ENCODE peak calls at places on chromosomes 16 and 17, in eight cellular contexts. A, X, V, Q, R, E, W and D are unnamed samples. For H3K4me1, the result is how much of the 10 kb centered on the place peaks cover.

GRCh38 chr16:78437352-78437968 is 338.0 kb downstream of the WWOX start:
- DNase-seq in A (no peak), X (no peak), V (no peak), Q (no peak), R (peak), E (no peak), W (no peak), D (no peak)

GRCh38 chr17:27506348-27507218 is 50.3 kb downstream of the KSR1 start:
- DNase-seq in A (no peak), X (peak), V (no peak), Q (no peak), R (peak), E (no peak), W (no peak), D (no peak)

GRCh38 chr16:72198021-72198420 is 26.1 kb upstream of the PMFBP1 start:
- DNase-seq in A (no peak), X (no peak), V (no peak), Q (no peak), R (no peak), E (no peak), W (no peak), D (no peak)

GRCh38 chr16:46736695-46737094 is 11.4 kb downstream of the MYLK3 start:
- DNase-seq in A (no peak), X (no peak), V (no peak), Q (no peak), R (peak), E (no peak), W (no peak), D (peak)

GRCh38 chr17:54882371-54882770 is 18.3 kb upstream of the TOM1L1 start:
- DNase-seq in A (no peak), X (no peak), V (no peak), Q (no peak), R (no peak), E (no peak), W (no peak), D (no peak)

GRCh38 chr17:55825213-55825612 is 74.4 kb downstream of the PCTP start:
- DNase-seq in A (no peak), X (no peak), V (no peak), Q (no peak), R (no peak), E (no peak), W (no peak), D (no peak)

GRCh38 chr16:23729503-23730424 is 16.7 kb upstream of the ERN2 start:
- DNase-seq in A (no peak), X (peak), V (no peak), Q (no peak), R (peak), E (no peak), W (no peak), D (no peak)

GRCh38 chr17:30173649-30174048 is 57.0 kb downstream of the NSRP1 start:
- DNase-seq in A (no peak), X (no peak), V (no peak), Q (no peak), R (no peak), E (no peak), W (no peak), D (no peak)

GRCh38 chr16:11257131-11257938 is 1.3 kb upstream of the SOCS1 start:
- DNase-seq in A (peak), X (peak), V (peak), Q (peak), R (peak), E (peak), W (peak), D (peak)

GRCh38 chr16:10625595-10626357 is 45.4 kb upstream of the EMP2 start:
- DNase-seq in A (no peak), X (peak), V (no peak), Q (no peak), R (no peak), E (no peak), W (no peak), D (no peak)

GRCh38 chr16:49969356-49970030 is 55.5 kb upstream of the CNEP1R1 start:
- DNase-seq in A (no peak), X (no peak), V (no peak), Q (no peak), R (no peak), E (no peak), W (peak), D (no peak)

GRCh38 chr16:31063843-31064611 is 10.0 kb downstream of the ZNF668 start:
- DNase-seq in A (peak), X (no peak), V (no peak), Q (no peak), R (no peak), E (peak), W (no peak), D (no peak)

GRCh38 chr16:76885776-76886175 is 305.2 kb upstream of the MON1B start:
- DNase-seq in A (no peak), X (no peak), V (no peak), Q (no peak), R (no peak), E (no peak), W (no peak), D (no peak)

GRCh38 chr16:85179344-85180046 is 67.2 kb upstream of the CIBAR2 start:
- DNase-seq in A (no peak), X (no peak), V (no peak), Q (no peak), R (no peak), E (no peak), W (no peak), D (no peak)

GRCh38 chr17:27379863-27380533 is 76.2 kb upstream of the KSR1 start:
- DNase-seq in A (peak), X (no peak), V (no peak), Q (peak), R (peak), E (no peak), W (peak), D (peak)

GRCh38 chr17:59716427-59716826 is 9.0 kb downstream of the VMP1 start:
- DNase-seq in A (no peak), X (no peak), V (no peak), Q (no peak), R (no peak), E (no peak), W (no peak), D (no peak)

GRCh38 chr16:23398987-23399805 is 53.8 kb downstream of the COG7 start:
- DNase-seq in A (peak), X (no peak), V (no peak), Q (no peak), R (peak), E (no peak), W (peak), D (no peak)

GRCh38 chr16:27511657-27512056 is 38.1 kb downstream of the GTF3C1 start:
- DNase-seq in A (peak), X (no peak), V (no peak), Q (no peak), R (no peak), E (no peak), W (peak), D (no peak)

GRCh38 chr16:20515580-20516179 is 60.5 kb downstream of the ACSM2B start:
- DNase-seq in A (no peak), X (no peak), V (no peak), Q (no peak), R (no peak), E (no peak), W (no peak), D (no peak)

GRCh38 chr16:27425961-27426360 is 24.0 kb downstream of the IL21R start:
- DNase-seq in A (no peak), X (no peak), V (peak), Q (no peak), R (no peak), E (no peak), W (no peak), D (no peak)

GRCh38 chr17:30790279-30790678 is 34.2 kb downstream of the CRLF3 start:
- DNase-seq in A (no peak), X (no peak), V (no peak), Q (no peak), R (no peak), E (no peak), W (no peak), D (no peak)

GRCh38 chr17:5297245-5297644 is 15.2 kb downstream of the RABEP1 start:
- DNase-seq in A (no peak), X (no peak), V (no peak), Q (no peak), R (no peak), E (no peak), W (no peak), D (no peak)

DNA sequence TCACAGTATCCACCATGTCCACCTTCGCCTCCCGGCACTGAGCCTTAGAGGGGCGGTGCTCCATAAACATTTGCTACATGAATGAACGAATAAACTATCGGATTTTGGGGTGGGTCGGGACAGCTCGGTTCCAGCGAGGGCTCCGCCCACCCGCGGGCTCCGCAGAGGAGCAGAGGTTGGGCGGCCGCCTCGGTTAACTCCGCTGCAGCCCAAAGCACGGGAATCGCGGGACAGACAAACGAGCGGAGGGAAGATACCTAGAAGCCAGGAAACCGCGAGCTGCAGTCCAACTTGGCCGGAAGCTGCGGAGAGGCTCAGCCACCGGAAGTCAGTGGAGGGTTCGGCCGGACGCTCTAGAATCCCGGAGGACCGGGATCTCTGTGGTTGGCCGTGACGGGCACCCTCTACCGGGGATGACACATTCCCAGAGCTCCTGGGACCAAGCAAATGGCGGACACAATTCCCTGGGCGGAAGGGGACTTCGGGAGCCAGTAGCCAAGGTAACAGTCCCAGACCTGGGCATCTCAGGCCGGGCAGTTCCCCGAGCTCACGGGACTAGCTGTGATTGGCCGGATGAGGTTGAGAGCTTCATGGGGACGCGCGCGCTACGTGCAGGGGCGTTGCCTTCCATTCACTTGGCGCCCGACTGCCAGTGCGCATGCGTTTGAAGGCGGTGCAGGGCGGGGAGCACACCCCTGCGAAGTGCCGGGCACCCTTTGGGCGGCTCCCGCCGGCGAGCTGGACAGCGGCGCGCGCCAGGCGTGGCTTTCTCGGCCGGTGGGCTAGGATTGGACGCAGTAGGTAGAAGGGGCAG is 489 bp upstream of the MAPK7 start:
- DNase-seq in A (peak), X (peak), V (peak), Q (peak), R (peak), E (peak), W (peak), D (peak)
- TF ChIP-seq CTCF in A (no peak), X (peak), V (no peak), Q (no peak), R (no peak), E (no peak), W (peak), D (no peak)

DNA sequence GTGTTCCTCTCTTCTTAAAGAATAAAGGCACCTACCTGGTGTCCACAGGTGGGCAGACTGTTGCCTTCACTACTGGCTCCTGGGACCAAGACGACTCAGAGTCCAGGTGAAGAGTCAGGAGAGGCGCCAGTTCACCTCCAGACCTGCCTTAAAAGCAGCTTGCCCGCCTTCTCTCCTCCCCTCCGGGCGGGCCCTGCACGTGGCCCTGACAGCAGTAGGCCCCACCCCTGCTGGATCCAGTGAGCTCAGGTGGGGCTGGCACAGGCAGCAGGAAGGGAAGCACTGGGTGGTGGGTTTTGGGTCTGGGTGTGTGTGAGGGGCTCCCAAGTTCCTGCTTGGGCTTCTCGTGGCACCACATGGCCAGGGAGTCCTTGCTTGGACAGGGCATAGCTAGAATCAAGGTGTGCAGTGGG is at the start of gene TNS4:
- DNase-seq in A (no peak), X (peak), V (peak), Q (no peak), R (peak), E (no peak), W (no peak), D (no peak)
- H3K27ac ChIP-seq in A (no peak), X (no peak), V (peak), Q (no peak), R (no peak), E (no peak), W (no peak), D (no peak)

GRCh38 chr17:83081561-83082201 is 2.3 kb downstream of the METRNL start:
- DNase-seq in A (peak), X (no peak), V (peak), Q (no peak), R (no peak), E (peak), W (no peak), D (no peak)

GRCh38 chr17:83082435-83082834 is 3.0 kb downstream of the METRNL start:
- DNase-seq in A (no peak), X (no peak), V (no peak), Q (no peak), R (no peak), E (no peak), W (no peak), D (no peak)

GRCh38 chr17:83079766-83080616 is 582 bp downstream of the METRNL start:
- DNase-seq in A (no peak), X (no peak), V (no peak), Q (no peak), R (no peak), E (no peak), W (no peak), D (no peak)

GRCh38 chr17:83079340-83079747 is at the start of gene METRNL:
- DNase-seq in A (peak), X (no peak), V (no peak), Q (peak), R (peak), E (peak), W (peak), D (peak)

GRCh38 chr17:83080641-83081560 is 1.5 kb downstream of the METRNL start:
- DNase-seq in A (no peak), X (no peak), V (no peak), Q (peak), R (peak), E (peak), W (no peak), D (peak)
- H3K4me1 ChIP-seq in A (under half), X (under half), V (half or more), Q (under half), R (under half), E (under half), W (half or more), D (half or more)

GRCh38 chr16:81633147-81633619 is 145.9 kb upstream of the PLCG2 start:
- DNase-seq in A (no peak), X (no peak), V (no peak), Q (peak), R (peak), E (no peak), W (no peak), D (no peak)
- TF ChIP-seq CTCF in A (no peak), X (peak), V (no peak), Q (no peak), R (peak), E (no peak), W (no peak), D (peak)

DNA sequence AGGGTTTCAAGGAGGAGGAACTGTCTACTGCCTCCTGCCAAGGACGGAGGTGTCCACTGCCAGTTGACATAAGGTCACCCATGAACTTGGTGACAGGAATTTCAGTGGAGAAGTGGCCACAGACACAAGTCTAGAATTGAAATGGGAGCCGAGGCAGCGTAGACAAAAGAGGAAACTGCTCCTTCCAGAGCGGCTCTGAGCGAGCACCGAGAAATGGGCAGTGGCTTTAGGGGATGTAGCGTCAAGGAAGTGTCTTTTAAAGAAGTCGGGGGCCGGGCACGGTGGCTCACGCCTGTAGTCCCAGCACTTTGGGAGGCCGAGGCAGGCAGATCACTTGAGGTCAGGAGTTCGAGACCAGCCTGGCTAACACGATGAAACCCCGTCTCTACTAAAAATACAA is 3.0 kb upstream of the SERPINF1 start:
- DNase-seq in A (no peak), X (no peak), V (no peak), Q (no peak), R (no peak), E (no peak), W (no peak), D (no peak)
- H3K27ac ChIP-seq in A (peak), X (no peak), V (no peak), Q (peak), R (no peak), E (no peak), W (no peak), D (peak)